ENCODE peak calls at places on chromosomes 13 and 19, in eight cellular contexts. L is mammary epithelial cell; V is CD4-positive, alpha-beta T cell; F is prostate gland; B is brain microvascular endothelial cell; Y is naive thymus-derived CD4-positive, alpha-beta T cell; K is left ventricle myocardium inferior; U is heart left ventricle. R is an unnamed sample.

GRCh38 chr19:5292843-5293606 is 47.6 kb downstream of the PTPRS start:
- DNase-seq in Y (peak), K (peak), U (peak), B (peak), L (peak), F (peak), V (peak), R (peak)

GRCh38 chr19:5395996-5396939 is 55.7 kb upstream of the PTPRS start:
- DNase-seq in B (no peak), F (no peak), Y (no peak), U (no peak), K (no peak), L (no peak), V (no peak), R (peak)

GRCh38 chr13:114063545-114064515 is 68.6 kb downstream of the RASA3 start:
- DNase-seq in B (no peak), Y (no peak), V (no peak), U (peak), L (peak), K (peak), F (no peak), R (no peak)

GRCh38 chr13:63690672-63691071 is 2275.0 kb upstream of the PCDH20 start:
- DNase-seq in F (no peak), K (no peak), U (no peak), Y (no peak), V (no peak), L (no peak), B (no peak), R (no peak)

GRCh38 chr19:12675940-12676339 is 5.7 kb downstream of the DHPS start:
- DNase-seq in V (no peak), F (no peak), U (no peak), Y (no peak), L (no peak), K (no peak), B (no peak), R (no peak)

GRCh38 chr19:16143399-16144215 is at the start of gene HSH2D:
- DNase-seq in Y (peak), L (peak), K (peak), V (peak), U (peak), F (peak), B (no peak), R (no peak)

GRCh38 chr13:113837554-113838355 is 26.1 kb downstream of the GAS6 start:
- DNase-seq in K (peak), F (peak), B (peak), U (peak), Y (no peak), V (no peak), L (peak), R (peak)

GRCh38 chr13:57633141-57633949 is 1.8 kb downstream of the PCDH17 start:
- DNase-seq in Y (no peak), K (peak), L (no peak), V (no peak), B (no peak), U (peak), F (no peak), R (peak)

GRCh38 chr13:99380402-99380801 is 73.2 kb upstream of the GPR183 start:
- DNase-seq in Y (no peak), B (no peak), V (no peak), U (no peak), K (no peak), F (no peak), L (no peak), R (no peak)

GRCh38 chr19:4556574-4557185 is 2.8 kb downstream of the SEMA6B start:
- DNase-seq in K (no peak), V (peak), Y (no peak), U (peak), B (no peak), L (peak), F (no peak), R (peak)

GRCh38 chr13:94228781-94229180 is 250.7 kb downstream of the DCT start:
- DNase-seq in F (no peak), L (no peak), U (no peak), B (no peak), Y (no peak), V (no peak), K (no peak), R (peak)

GRCh38 chr19:37007587-37008220 is 70.5 kb upstream of the ZNF420 start:
- DNase-seq in B (peak), K (peak), L (peak), V (peak), F (peak), U (peak), Y (peak), R (no peak)

GRCh38 chr19:5661483-5661882 is 18.8 kb downstream of the MICOS13 start:
- DNase-seq in Y (no peak), V (no peak), L (no peak), B (no peak), F (no peak), U (no peak), K (no peak), R (no peak)

GRCh38 chr13:92694047-92694446 is 532.6 kb upstream of the GPC6 start:
- DNase-seq in U (no peak), V (no peak), K (no peak), L (no peak), F (no peak), Y (no peak), B (no peak), R (no peak)

GRCh38 chr19:41064974-41065569 is 23.2 kb upstream of the CYP2A13 start:
- DNase-seq in K (no peak), F (no peak), V (no peak), Y (no peak), U (no peak), B (peak), L (peak), R (peak)

GRCh38 chr13:40116008-40116407 is 460.5 kb downstream of the COG6 start:
- DNase-seq in Y (no peak), V (no peak), B (peak), L (peak), K (no peak), F (no peak), U (no peak), R (peak)

GRCh38 chr13:80337706-80338105 is 3.2 kb downstream of the SPRY2 start:
- DNase-seq in F (no peak), V (no peak), B (no peak), U (no peak), K (no peak), Y (no peak), L (peak), R (no peak)

GRCh38 chr13:81247711-81248110 is 906.8 kb upstream of the SPRY2 start:
- DNase-seq in B (no peak), L (peak), Y (no peak), V (no peak), U (no peak), K (no peak), F (no peak), R (no peak)

GRCh38 chr19:45817725-45818301 is 2.7 kb upstream of the RSPH6A start:
- DNase-seq in L (peak), Y (no peak), F (no peak), K (no peak), V (no peak), U (no peak), B (no peak), R (no peak)

GRCh38 chr13:51181752-51182383 is 40.3 kb upstream of the FAM124A start:
- DNase-seq in B (no peak), K (no peak), Y (no peak), L (no peak), F (no peak), U (no peak), V (no peak), R (no peak)

GRCh38 chr19:17246681-17247425 is 1.1 kb upstream of the NR2F6 start:
- DNase-seq in Y (no peak), L (peak), V (no peak), K (peak), F (no peak), B (no peak), U (peak), R (peak)
- H3K27ac ChIP-seq in Y (peak), L (no peak), V (no peak), K (peak), F (peak), B (no peak), U (peak), R (peak)

GRCh38 chr13:30404207-30404606 is 18.1 kb upstream of the UBE2L5 start:
- DNase-seq in U (no peak), V (no peak), Y (no peak), F (no peak), B (no peak), K (no peak), L (no peak), R (no peak)
- H3K27ac ChIP-seq in U (no peak), V (no peak), Y (no peak), F (peak), B (no peak), K (no peak), L (no peak), R (no peak)

GRCh38 chr13:111066544-111066943 is 48.6 kb upstream of the ARHGEF7 start:
- DNase-seq in Y (no peak), B (no peak), K (peak), L (no peak), V (no peak), U (no peak), F (no peak), R (no peak)
- H3K27ac ChIP-seq in Y (no peak), B (no peak), K (peak), L (no peak), V (no peak), U (peak), F (no peak), R (no peak)

GRCh38 chr13:28534801-28535200 is 39.9 kb upstream of the FLT1 start:
- DNase-seq in U (no peak), F (no peak), B (no peak), Y (no peak), L (no peak), V (no peak), K (no peak), R (no peak)

GRCh38 chr13:28534210-28534609 is 39.3 kb upstream of the FLT1 start:
- DNase-seq in K (no peak), V (no peak), L (no peak), F (no peak), Y (no peak), B (no peak), U (no peak), R (no peak)

GRCh38 chr13:28533049-28533436 is 38.1 kb upstream of the FLT1 start:
- DNase-seq in U (no peak), Y (no peak), B (no peak), L (no peak), K (no peak), V (no peak), F (no peak), R (no peak)

GRCh38 chr13:28532226-28533048 is 37.5 kb upstream of the FLT1 start:
- DNase-seq in V (no peak), K (peak), L (no peak), B (no peak), F (no peak), Y (peak), U (peak), R (peak)

GRCh38 chr13:28533441-28534166 is 38.7 kb upstream of the FLT1 start:
- DNase-seq in B (no peak), Y (no peak), V (no peak), U (no peak), K (no peak), F (no peak), L (no peak), R (no peak)
- H3K27ac ChIP-seq in B (no peak), Y (no peak), V (no peak), U (peak), K (peak), F (no peak), L (no peak), R (no peak)

GRCh38 chr13:109285586-109285985 is 500.8 kb downstream of the IRS2 start:
- DNase-seq in L (no peak), V (no peak), U (no peak), B (no peak), K (no peak), Y (no peak), F (no peak), R (no peak)

GRCh38 chr13:109288151-109288709 is 498.2 kb downstream of the IRS2 start:
- DNase-seq in B (no peak), Y (no peak), K (no peak), L (no peak), F (no peak), U (no peak), V (no peak), R (no peak)

GRCh38 chr13:109281823-109282239 is 504.6 kb downstream of the IRS2 start:
- DNase-seq in L (no peak), Y (no peak), V (no peak), K (no peak), U (no peak), F (no peak), B (no peak), R (no peak)

GRCh38 chr13:109293166-109293565 is 493.2 kb downstream of the IRS2 start:
- DNase-seq in L (no peak), K (no peak), F (no peak), V (no peak), Y (no peak), U (no peak), B (no peak), R (no peak)

GRCh38 chr13:109287553-109287952 is 498.8 kb downstream of the IRS2 start:
- DNase-seq in L (no peak), K (no peak), U (no peak), V (no peak), B (no peak), Y (no peak), F (no peak), R (no peak)
- H3K27ac ChIP-seq in L (no peak), K (no peak), U (no peak), V (no peak), B (no peak), Y (no peak), F (no peak), R (no peak)

R was measured in cardiac muscle cell.